ENCODE peak calls at places on chromosomes 6 and 20, in seven cellular contexts. G is HL-60; Y is neural crest cell; A is fibroblast of pulmonary artery; E is mucosa of descending colon; Q is AG20443; D is activated T-helper 1 cell treated with anti-CD3 and anti-CD28 coated beads, Interleukin-2, amount 50 U/mL, for 16 hours. R is an unnamed sample.

GRCh38 chr6:108838101-108838717 is 10.0 kb upstream of the ARMC2 start:
- DNase-seq in G (no peak), Y (no peak), A (peak; percentile 40), E (no peak), Q (no peak), D (no peak), R (no peak)

GRCh38 chr6:13724174-13724573 is 12.5 kb upstream of the RANBP9 start:
- DNase-seq in G (no peak), Y (no peak), A (no peak), E (no peak), Q (no peak), D (no peak), R (no peak)

GRCh38 chr6:167858086-167858591 is 31.4 kb downstream of the AFDN start:
- DNase-seq in G (no peak), Y (no peak), A (peak; percentile 59), E (no peak), Q (peak; percentile 33), D (no peak), R (peak; percentile 59)

GRCh38 chr6:33607784-33608161 is 13.3 kb upstream of the ITPR3 start:
- DNase-seq in G (no peak), Y (no peak), A (no peak), E (peak; percentile 67), Q (no peak), D (no peak), R (no peak)

GRCh38 chr6:134097114-134097707 is 44.8 kb upstream of the SLC2A12 start:
- DNase-seq in G (peak; percentile 17), Y (peak; percentile 81), A (peak; percentile 86), E (peak; percentile 86), Q (peak; percentile 80), D (peak; percentile 23), R (no peak)

GRCh38 chr20:57736738-57737347 is 27.0 kb upstream of the PMEPA1 start:
- DNase-seq in G (no peak), Y (no peak), A (no peak), E (no peak), Q (no peak), D (no peak), R (no peak)

GRCh38 chr6:27238010-27238983 is 9.2 kb upstream of the PRSS16 start:
- DNase-seq in G (no peak), Y (no peak), A (peak; percentile 39), E (no peak), Q (no peak), D (no peak), R (no peak)

GRCh38 chr20:31620246-31620645 is 15.2 kb downstream of the ID1 start:
- DNase-seq in G (no peak), Y (no peak), A (no peak), E (no peak), Q (no peak), D (no peak), R (no peak)

GRCh38 chr6:157216570-157216969 is 106.7 kb downstream of the TMEM242 start:
- DNase-seq in G (no peak), Y (no peak), A (no peak), E (no peak), Q (no peak), D (no peak), R (no peak)